ENCODE peak calls at places on chromosomes 1 and 21, in seven cellular contexts. Y is right lobe of liver, E is ovary, R is fibroblast of the aortic adventitia, V is nephron progenitor cell, N is H9, J is NB4. K is an unnamed sample.

GRCh38 chr1:195173753-195174152 is 1434.5 kb downstream of the KCNT2 start:
- DNase-seq in Y (no peak), E (no peak), R (no peak), V (no peak), N (no peak), J (no peak), K (no peak)

GRCh38 chr1:960371-961131 is at the start of gene KLHL17:
- DNase-seq in Y (peak), E (peak), R (peak), V (peak), N (peak), J (peak), K (peak)

GRCh38 chr21:33246963-33247362 is 17.2 kb downstream of the IFNAR2 start:
- DNase-seq in Y (no peak), E (no peak), R (no peak), V (no peak), N (no peak), J (no peak), K (no peak)

GRCh38 chr1:155307247-155307740 is 1.4 kb upstream of the FDPS start:
- DNase-seq in Y (no peak), E (no peak), R (peak), V (no peak), N (peak), J (peak), K (no peak)

GRCh38 chr1:52127181-52128175 is 14.4 kb upstream of the ZFYVE9 start:
- DNase-seq in Y (peak), E (peak), R (peak), V (peak), N (no peak), J (peak), K (peak)

GRCh38 chr1:64834734-64835133 is 89.9 kb downstream of the RAVER2 start:
- DNase-seq in Y (no peak), E (no peak), R (peak), V (no peak), N (no peak), J (no peak), K (no peak)

GRCh38 chr1:222161676-222162075 is 386.2 kb downstream of the HHIPL2 start:
- DNase-seq in Y (no peak), E (no peak), R (no peak), V (no peak), N (no peak), J (no peak), K (no peak)

GRCh38 chr1:22518379-22518778 is 44.9 kb upstream of the EPHA8 start:
- DNase-seq in Y (no peak), E (no peak), R (no peak), V (no peak), N (no peak), J (no peak), K (no peak)

GRCh38 chr1:44168520-44169098 is 27.2 kb upstream of the KLF18 start:
- DNase-seq in Y (no peak), E (no peak), R (no peak), V (no peak), N (no peak), J (peak), K (no peak)

GRCh38 chr21:32311621-32312020 is 13.0 kb downstream of the MRAP start:
- DNase-seq in Y (no peak), E (no peak), R (no peak), V (no peak), N (no peak), J (no peak), K (no peak)

GRCh38 chr1:54334996-54335395 is 71.2 kb downstream of the SSBP3 start:
- DNase-seq in Y (no peak), E (no peak), R (peak), V (no peak), N (no peak), J (no peak), K (no peak)

GRCh38 chr1:203424861-203425667 is 50.5 kb upstream of the PRELP start:
- DNase-seq in Y (no peak), E (no peak), R (no peak), V (no peak), N (no peak), J (no peak), K (no peak)

GRCh38 chr1:85815906-85816305 is 107.7 kb upstream of the ZNHIT6 start:
- DNase-seq in Y (peak), E (no peak), R (peak), V (no peak), N (no peak), J (no peak), K (no peak)

GRCh38 chr1:177817969-177818872 is 151.6 kb downstream of the SEC16B start:
- DNase-seq in Y (no peak), E (no peak), R (no peak), V (no peak), N (no peak), J (no peak), K (no peak)

GRCh38 chr1:199089393-199090122 is 450.7 kb downstream of the PTPRC start:
- DNase-seq in Y (no peak), E (no peak), R (no peak), V (no peak), N (no peak), J (peak), K (no peak)

GRCh38 chr1:26302733-26303405 is 3.6 kb downstream of the UBXN11 start:
- DNase-seq in Y (no peak), E (no peak), R (peak), V (no peak), N (no peak), J (no peak), K (peak)

GRCh38 chr1:26297057-26297790 is 9.2 kb downstream of the UBXN11 start:
- DNase-seq in Y (no peak), E (no peak), R (no peak), V (no peak), N (no peak), J (no peak), K (no peak)

GRCh38 chr1:26296340-26297056 is 9.9 kb downstream of the UBXN11 start:
- DNase-seq in Y (no peak), E (no peak), R (no peak), V (no peak), N (no peak), J (no peak), K (no peak)

GRCh38 chr1:26297791-26298124 is 8.7 kb downstream of the UBXN11 start:
- DNase-seq in Y (no peak), E (no peak), R (no peak), V (no peak), N (no peak), J (no peak), K (no peak)

GRCh38 chr1:26300586-26301275 is 5.7 kb downstream of the UBXN11 start:
- DNase-seq in Y (no peak), E (no peak), R (no peak), V (no peak), N (no peak), J (no peak), K (no peak)
- TF ChIP-seq CTCF in Y (no peak), E (no peak), R (no peak), V (no peak), N (no peak), J (no peak), K (no peak)

GRCh38 chr21:34857874-34858273 is 189.1 kb downstream of the CLIC6 start:
- DNase-seq in Y (no peak), E (no peak), R (no peak), V (no peak), N (no peak), J (no peak), K (no peak)
- TF ChIP-seq CTCF in Y (no peak), E (no peak), R (peak), V (no peak), N (peak), J (peak), K (peak)

DNA sequence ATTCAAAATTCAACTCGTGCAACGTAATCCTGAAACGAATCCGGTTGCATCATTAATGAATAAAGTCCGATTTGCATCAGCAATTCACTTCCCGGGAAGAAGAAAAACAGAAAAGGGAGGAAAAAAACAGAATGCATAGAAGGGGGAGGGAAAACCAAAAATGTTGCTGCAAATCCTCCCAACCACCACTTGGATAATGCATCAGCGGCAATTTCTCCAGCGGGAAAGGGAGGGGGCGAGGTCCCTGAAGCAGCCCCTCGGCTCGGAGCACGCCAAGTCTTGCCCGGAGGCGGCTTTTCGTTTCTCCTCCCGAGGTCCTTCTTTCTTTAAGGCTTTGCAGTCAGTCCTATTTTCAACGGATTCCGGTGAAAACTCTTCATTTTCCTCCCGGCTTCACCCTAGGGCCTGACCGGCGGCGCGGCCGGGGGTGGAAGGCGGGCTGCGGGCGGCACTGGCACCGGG is 720 bp downstream of the CDC42BPA start:
- DNase-seq in Y (peak), E (peak), R (peak), V (peak), N (peak), J (peak), K (peak)
- TF ChIP-seq CTCF in Y (peak), E (no peak), R (peak), V (no peak), N (peak), J (no peak), K (no peak)

DNA sequence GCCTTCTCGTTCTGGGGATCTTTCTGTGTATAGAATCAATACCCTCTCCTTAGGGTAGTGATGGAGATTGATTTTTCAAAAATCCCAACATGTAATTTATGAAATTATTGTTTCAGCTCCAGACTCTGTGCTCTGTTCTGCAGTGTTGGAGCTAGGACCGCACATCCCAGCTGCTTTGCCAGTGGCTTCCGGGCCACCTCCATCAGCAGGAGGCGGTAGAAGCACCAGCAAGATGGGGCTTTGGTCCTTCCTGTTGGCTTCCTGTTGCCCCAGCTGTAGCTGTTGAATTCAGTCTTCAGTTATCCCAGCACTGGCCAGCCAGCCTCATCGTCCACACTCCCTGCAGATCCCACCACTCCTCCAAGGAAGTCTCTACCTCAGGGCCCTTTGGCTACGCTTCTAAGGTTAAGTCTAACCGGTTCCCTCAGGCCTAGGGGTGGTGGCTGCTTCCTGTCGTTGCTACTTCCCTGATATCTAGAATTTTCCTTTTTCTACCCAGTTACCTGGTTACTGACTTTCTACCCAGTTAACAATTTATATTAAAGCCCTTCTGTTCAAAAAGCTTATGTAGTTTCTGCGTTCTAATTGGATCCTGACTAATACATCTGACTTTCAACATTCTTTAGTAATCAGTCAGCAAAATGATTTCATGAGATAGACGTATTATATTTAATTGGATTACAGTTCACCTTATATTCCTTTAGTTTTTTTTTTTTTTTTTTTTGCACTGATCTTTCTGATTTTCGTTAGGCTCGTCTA is 24.6 kb downstream of the GALNT2 start:
- DNase-seq in Y (no peak), E (no peak), R (no peak), V (no peak), N (no peak), J (no peak), K (no peak)
- TF ChIP-seq CTCF in Y (no peak), E (no peak), R (no peak), V (no peak), N (peak), J (no peak), K (no peak)

GRCh38 chr1:37926061-37926924 is 20.6 kb downstream of the INPP5B start:
- DNase-seq in Y (no peak), E (no peak), R (no peak), V (no peak), N (no peak), J (peak), K (no peak)

GRCh38 chr1:37932759-37933158 is 14.1 kb downstream of the INPP5B start:
- DNase-seq in Y (no peak), E (no peak), R (peak), V (no peak), N (no peak), J (peak), K (no peak)

GRCh38 chr1:37931148-37931492 is 15.7 kb downstream of the INPP5B start:
- DNase-seq in Y (no peak), E (no peak), R (no peak), V (no peak), N (no peak), J (no peak), K (no peak)

GRCh38 chr1:37930246-37931142 is 16.4 kb downstream of the INPP5B start:
- DNase-seq in Y (no peak), E (no peak), R (no peak), V (no peak), N (no peak), J (peak), K (no peak)

GRCh38 chr1:37931493-37932158 is 15.2 kb downstream of the INPP5B start:
- DNase-seq in Y (peak), E (peak), R (peak), V (peak), N (peak), J (peak), K (peak)
- TF ChIP-seq CTCF in Y (no peak), E (no peak), R (no peak), V (no peak), N (no peak), J (no peak), K (no peak)

GRCh38 chr1:27372808-27373690 is 1.6 kb downstream of the FCN3 start:
- DNase-seq in Y (no peak), E (no peak), R (no peak), V (no peak), N (peak), J (no peak), K (no peak)
- TF ChIP-seq CTCF in Y (no peak), E (no peak), R (peak), V (peak), N (peak), J (peak), K (peak)